ENCODE peak calls at places on chromosomes 4 and X, in nine cellular contexts. M is SW 1271; U is heart right ventricle; L is AG10803; D is KBM-7; A is T-helper 9 cell; P is EH; B is transverse colon; O is activated T-cell treated with anti-CD3 and anti-CD28 coated beads, Interleukin-2, amount 50 U/mL, for 72 hours. H is an unnamed sample.
A peak's percentile ranks its signal among the peaks of the same experiment; 100 is the strongest.

GRCh38 chr4:125489952-125490690 is 175.4 kb downstream of the FAT4 start:
- DNase-seq in M (no peak), U (no peak), L (no peak), D (no peak), A (no peak), P (no peak), B (no peak), O (no peak), H (no peak)

GRCh38 chrX:124518888-124519287 is 172.5 kb downstream of the SH2D1A start:
- DNase-seq in M (no peak), U (no peak), L (peak; percentile 47), D (no peak), A (no peak), P (no peak), B (no peak), O (no peak), H (peak; percentile 7)

GRCh38 chr4:178333355-178333754 is 891.1 kb upstream of the AGA start:
- DNase-seq in M (no peak), U (no peak), L (no peak), D (no peak), A (no peak), P (no peak), B (no peak), O (no peak), H (no peak)

GRCh38 chrX:13571136-13571535 is 1.7 kb downstream of the EGFL6 start:
- DNase-seq in M (no peak), U (no peak), L (no peak), D (no peak), A (no peak), P (no peak), B (no peak), O (no peak), H (no peak)

GRCh38 chrX:80810365-80810978 is 795 bp upstream of the BRWD3 start:
- DNase-seq in M (no peak), U (no peak), L (peak; percentile 0), D (peak; percentile 56), A (no peak), P (peak; percentile 9), B (no peak), O (no peak), H (no peak)

GRCh38 chr4:76420901-76421581 is at the start of gene CCDC158:
- DNase-seq in M (no peak), U (peak; percentile 33), L (no peak), D (no peak), A (no peak), P (peak; percentile 32), B (no peak), O (peak; percentile 21), H (no peak)

GRCh38 chr4:38177035-38177791 is 217.0 kb downstream of the PTTG2 start:
- DNase-seq in M (no peak), U (no peak), L (peak; percentile 37), D (peak; percentile 66), A (peak; percentile 22), P (no peak), B (peak; percentile 46), O (peak; percentile 50), H (peak; percentile 44)

GRCh38 chr4:129342820-129343219 is 246.9 kb downstream of the C4orf33 start:
- DNase-seq in M (peak; percentile 17), U (no peak), L (peak; percentile 81), D (peak; percentile 51), A (no peak), P (peak; percentile 75), B (no peak), O (no peak), H (peak; percentile 67)

GRCh38 chr4:6331018-6331417 is 61.4 kb downstream of the WFS1 start:
- DNase-seq in M (peak; percentile 41), U (no peak), L (peak; percentile 25), D (peak; percentile 31), A (peak; percentile 7), P (peak; percentile 26), B (peak; percentile 23), O (peak; percentile 24), H (peak; percentile 20)

GRCh38 chr4:105895324-105895608 is at the start of gene NPNT:
- DNase-seq in M (no peak), U (peak; percentile 13), L (no peak), D (no peak), A (no peak), P (no peak), B (peak; percentile 44), O (peak; percentile 2), H (no peak)

GRCh38 chr4:184123009-184123408 is 94.7 kb downstream of the ENPP6 start:
- DNase-seq in M (no peak), U (no peak), L (no peak), D (no peak), A (no peak), P (no peak), B (no peak), O (no peak), H (no peak)

GRCh38 chr4:109149836-109150235 is 152.6 kb downstream of the COL25A1 start:
- DNase-seq in M (no peak), U (no peak), L (no peak), D (no peak), A (no peak), P (no peak), B (no peak), O (no peak), H (no peak)

GRCh38 chr4:110211007-110211769 is 12.8 kb upstream of the ELOVL6 start:
- DNase-seq in M (peak; percentile 22), U (no peak), L (peak; percentile 63), D (peak; percentile 37), A (peak; percentile 4), P (peak; percentile 51), B (peak; percentile 25), O (peak; percentile 15), H (peak; percentile 63)

GRCh38 chr4:52425751-52426326 is 233.3 kb downstream of the USP46 start:
- DNase-seq in M (no peak), U (no peak), L (no peak), D (no peak), A (no peak), P (no peak), B (no peak), O (no peak), H (no peak)

H was measured in IMR-90.